ENCODE peak calls at places on chromosomes 16 and 17, in seven cellular contexts. One of them, this sample, is unnamed.

GRCh38 chr17:81049973-81050551 is 15.1 kb downstream of the BAIAP2 start:
- ATAC-seq in aorta: peak; percentile 3
- ATAC-seq in left cardiac atrium: peak; percentile 78
- ATAC-seq in activated T-cell treated with anti-CD3 and anti-CD28 coated beads, Interleukin-2, amount 50 U/mL, for 4 hours: no peak
- ATAC-seq in Panc1: peak; percentile 84
- ATAC-seq in SK-N-SH treated with all-trans-retinoic acid at 6 μM for 48 hours: peak; percentile 42
- ATAC-seq in heart right ventricle: peak; percentile 23
- ATAC-seq in this sample: no peak

GRCh38 chr17:79332011-79332410 is 257.4 kb downstream of the ENGASE start:
- ATAC-seq in left cardiac atrium: no peak
- ATAC-seq in Panc1: peak; percentile 24
- ATAC-seq in heart right ventricle: no peak
- ATAC-seq in aorta: no peak
- ATAC-seq in activated T-cell treated with anti-CD3 and anti-CD28 coated beads, Interleukin-2, amount 50 U/mL, for 4 hours: no peak
- ATAC-seq in SK-N-SH treated with all-trans-retinoic acid at 6 μM for 48 hours: no peak
- ATAC-seq in this sample: no peak

GRCh38 chr16:47888142-47888541 is 267.7 kb downstream of the ABCC12 start:
- ATAC-seq in left cardiac atrium: no peak
- ATAC-seq in Panc1: peak; percentile 58
- ATAC-seq in aorta: no peak
- ATAC-seq in activated T-cell treated with anti-CD3 and anti-CD28 coated beads, Interleukin-2, amount 50 U/mL, for 4 hours: no peak
- ATAC-seq in heart right ventricle: no peak
- ATAC-seq in SK-N-SH treated with all-trans-retinoic acid at 6 μM for 48 hours: peak; percentile 93
- ATAC-seq in this sample: no peak

GRCh38 chr16:1458336-1458976 is 14.1 kb upstream of the CCDC154 start:
- ATAC-seq in aorta: no peak
- ATAC-seq in heart right ventricle: no peak
- ATAC-seq in SK-N-SH treated with all-trans-retinoic acid at 6 μM for 48 hours: no peak
- ATAC-seq in activated T-cell treated with anti-CD3 and anti-CD28 coated beads, Interleukin-2, amount 50 U/mL, for 4 hours: peak; percentile 86
- ATAC-seq in left cardiac atrium: no peak
- ATAC-seq in Panc1: no peak
- ATAC-seq in this sample: peak; percentile 90

GRCh38 chr17:7080445-7081041 is 492 bp upstream of the CLEC10A start:
- ATAC-seq in activated T-cell treated with anti-CD3 and anti-CD28 coated beads, Interleukin-2, amount 50 U/mL, for 4 hours: no peak
- ATAC-seq in Panc1: no peak
- ATAC-seq in aorta: peak; percentile 83
- ATAC-seq in heart right ventricle: peak; percentile 77
- ATAC-seq in SK-N-SH treated with all-trans-retinoic acid at 6 μM for 48 hours: no peak
- ATAC-seq in left cardiac atrium: peak; percentile 66
- ATAC-seq in this sample: no peak

GRCh38 chr17:49371178-49371834 is 9.3 kb upstream of the ZNF652 start:
- ATAC-seq in SK-N-SH treated with all-trans-retinoic acid at 6 μM for 48 hours: peak; percentile 41
- ATAC-seq in aorta: no peak
- ATAC-seq in heart right ventricle: no peak
- ATAC-seq in left cardiac atrium: no peak
- ATAC-seq in activated T-cell treated with anti-CD3 and anti-CD28 coated beads, Interleukin-2, amount 50 U/mL, for 4 hours: no peak
- ATAC-seq in Panc1: no peak
- ATAC-seq in this sample: no peak

GRCh38 chr17:58741121-58741625 is 14.5 kb upstream of the PPM1E start:
- ATAC-seq in Panc1: no peak
- ATAC-seq in aorta: no peak
- ATAC-seq in heart right ventricle: no peak
- ATAC-seq in activated T-cell treated with anti-CD3 and anti-CD28 coated beads, Interleukin-2, amount 50 U/mL, for 4 hours: no peak
- ATAC-seq in SK-N-SH treated with all-trans-retinoic acid at 6 μM for 48 hours: no peak
- ATAC-seq in left cardiac atrium: peak; percentile 78
- ATAC-seq in this sample: no peak

GRCh38 chr17:38727661-38728220 is 2.4 kb upstream of the CISD3 start:
- ATAC-seq in SK-N-SH treated with all-trans-retinoic acid at 6 μM for 48 hours: no peak
- ATAC-seq in Panc1: no peak
- ATAC-seq in heart right ventricle: no peak
- ATAC-seq in left cardiac atrium: no peak
- ATAC-seq in activated T-cell treated with anti-CD3 and anti-CD28 coated beads, Interleukin-2, amount 50 U/mL, for 4 hours: peak; percentile 60
- ATAC-seq in aorta: no peak
- ATAC-seq in this sample: peak; percentile 67

GRCh38 chr17:42779942-42780815 is at the start of gene WNK4:
- ATAC-seq in activated T-cell treated with anti-CD3 and anti-CD28 coated beads, Interleukin-2, amount 50 U/mL, for 4 hours: peak; percentile 45
- ATAC-seq in SK-N-SH treated with all-trans-retinoic acid at 6 μM for 48 hours: peak; percentile 72
- ATAC-seq in left cardiac atrium: peak; percentile 62
- ATAC-seq in Panc1: peak; percentile 90
- ATAC-seq in heart right ventricle: no peak
- ATAC-seq in aorta: no peak
- ATAC-seq in this sample: peak; percentile 24

GRCh38 chr16:52496051-52496876 is 50.7 kb downstream of the TOX3 start:
- ATAC-seq in aorta: no peak
- ATAC-seq in SK-N-SH treated with all-trans-retinoic acid at 6 μM for 48 hours: no peak
- ATAC-seq in heart right ventricle: no peak
- ATAC-seq in left cardiac atrium: no peak
- ATAC-seq in activated T-cell treated with anti-CD3 and anti-CD28 coated beads, Interleukin-2, amount 50 U/mL, for 4 hours: no peak
- ATAC-seq in Panc1: no peak
- ATAC-seq in this sample: no peak

GRCh38 chr17:82709024-82709675 is 7.4 kb upstream of the FN3KRP start:
- ATAC-seq in left cardiac atrium: no peak
- ATAC-seq in SK-N-SH treated with all-trans-retinoic acid at 6 μM for 48 hours: no peak
- ATAC-seq in Panc1: no peak
- ATAC-seq in activated T-cell treated with anti-CD3 and anti-CD28 coated beads, Interleukin-2, amount 50 U/mL, for 4 hours: no peak
- ATAC-seq in aorta: no peak
- ATAC-seq in heart right ventricle: no peak
- ATAC-seq in this sample: no peak

GRCh38 chr17:82696259-82696658 is 2.2 kb downstream of the RAB40B start:
- ATAC-seq in Panc1: no peak
- ATAC-seq in activated T-cell treated with anti-CD3 and anti-CD28 coated beads, Interleukin-2, amount 50 U/mL, for 4 hours: no peak
- ATAC-seq in SK-N-SH treated with all-trans-retinoic acid at 6 μM for 48 hours: no peak
- ATAC-seq in left cardiac atrium: no peak
- ATAC-seq in heart right ventricle: no peak
- ATAC-seq in aorta: no peak
- ATAC-seq in this sample: no peak

GRCh38 chr16:31696968-31697743 is 169.5 kb downstream of the AHSP start:
- ATAC-seq in left cardiac atrium: no peak
- ATAC-seq in Panc1: no peak
- ATAC-seq in activated T-cell treated with anti-CD3 and anti-CD28 coated beads, Interleukin-2, amount 50 U/mL, for 4 hours: no peak
- ATAC-seq in SK-N-SH treated with all-trans-retinoic acid at 6 μM for 48 hours: peak; percentile 66
- ATAC-seq in heart right ventricle: no peak
- ATAC-seq in aorta: no peak
- ATAC-seq in this sample: no peak

GRCh38 chr17:31499771-31500554 is 108.5 kb downstream of the RAB11FIP4 start:
- ATAC-seq in heart right ventricle: peak; percentile 92
- ATAC-seq in left cardiac atrium: peak; percentile 98
- ATAC-seq in aorta: peak; percentile 84
- ATAC-seq in SK-N-SH treated with all-trans-retinoic acid at 6 μM for 48 hours: no peak
- ATAC-seq in activated T-cell treated with anti-CD3 and anti-CD28 coated beads, Interleukin-2, amount 50 U/mL, for 4 hours: peak; percentile 87
- ATAC-seq in Panc1: peak; percentile 74
- ATAC-seq in this sample: peak; percentile 95

GRCh38 chr17:10021239-10021638 is 116.2 kb upstream of the RCVRN start:
- ATAC-seq in left cardiac atrium: peak; percentile 18
- ATAC-seq in heart right ventricle: peak; percentile 51
- ATAC-seq in SK-N-SH treated with all-trans-retinoic acid at 6 μM for 48 hours: no peak
- ATAC-seq in activated T-cell treated with anti-CD3 and anti-CD28 coated beads, Interleukin-2, amount 50 U/mL, for 4 hours: no peak
- ATAC-seq in Panc1: no peak
- ATAC-seq in aorta: no peak
- ATAC-seq in this sample: no peak